ENCODE peak calls at places on chromosomes 12 and 14, in eight cellular contexts. One of them, this sample, is unnamed.

GRCh38 chr14:53226553-53226952 is 73.4 kb upstream of the DDHD1 start:
- DNase-seq in cardiac fibroblast: peak; percentile 86
- DNase-seq in neuronal stem cell: no peak
- DNase-seq in stromal cell of bone marrow: no peak
- DNase-seq in body of pancreas: no peak
- DNase-seq in AG04450: no peak
- DNase-seq in DMS 273 treated with DMSO at 0.1 percent for 48 hours: no peak
- DNase-seq in stimulated activated CD4-positive, alpha-beta T cell treated with anti-CD3 and anti-CD28 coated beads, Interleukin-15, amount 100 ng/mL, for 1 hour: no peak
- DNase-seq in this sample: no peak

GRCh38 chr14:21940887-21941855 is 267.6 kb upstream of the OR4E1 start:
- DNase-seq in cardiac fibroblast: peak; percentile 15
- DNase-seq in neuronal stem cell: peak; percentile 12
- DNase-seq in stromal cell of bone marrow: no peak
- DNase-seq in body of pancreas: no peak
- DNase-seq in AG04450: no peak
- DNase-seq in DMS 273 treated with DMSO at 0.1 percent for 48 hours: no peak
- DNase-seq in stimulated activated CD4-positive, alpha-beta T cell treated with anti-CD3 and anti-CD28 coated beads, Interleukin-15, amount 100 ng/mL, for 1 hour: peak; percentile 3
- DNase-seq in this sample: no peak

GRCh38 chr12:22529281-22530060 is 14.9 kb downstream of the C2CD5 start:
- DNase-seq in cardiac fibroblast: peak; percentile 71
- DNase-seq in neuronal stem cell: no peak
- DNase-seq in stromal cell of bone marrow: no peak
- DNase-seq in body of pancreas: no peak
- DNase-seq in AG04450: no peak
- DNase-seq in DMS 273 treated with DMSO at 0.1 percent for 48 hours: no peak
- DNase-seq in stimulated activated CD4-positive, alpha-beta T cell treated with anti-CD3 and anti-CD28 coated beads, Interleukin-15, amount 100 ng/mL, for 1 hour: no peak
- DNase-seq in this sample: peak; percentile 22

GRCh38 chr12:47989023-47989417 is 15.3 kb downstream of the COL2A1 start:
- DNase-seq in cardiac fibroblast: no peak
- DNase-seq in neuronal stem cell: no peak
- DNase-seq in stromal cell of bone marrow: no peak
- DNase-seq in body of pancreas: peak; percentile 6
- DNase-seq in AG04450: no peak
- DNase-seq in DMS 273 treated with DMSO at 0.1 percent for 48 hours: no peak
- DNase-seq in stimulated activated CD4-positive, alpha-beta T cell treated with anti-CD3 and anti-CD28 coated beads, Interleukin-15, amount 100 ng/mL, for 1 hour: no peak
- DNase-seq in this sample: no peak

GRCh38 chr12:79997115-79997805 is 62.4 kb upstream of the PPP1R12A start:
- DNase-seq in cardiac fibroblast: peak; percentile 52
- DNase-seq in neuronal stem cell: no peak
- DNase-seq in stromal cell of bone marrow: no peak
- DNase-seq in body of pancreas: no peak
- DNase-seq in AG04450: no peak
- DNase-seq in DMS 273 treated with DMSO at 0.1 percent for 48 hours: no peak
- DNase-seq in stimulated activated CD4-positive, alpha-beta T cell treated with anti-CD3 and anti-CD28 coated beads, Interleukin-15, amount 100 ng/mL, for 1 hour: no peak
- DNase-seq in this sample: peak; percentile 30

GRCh38 chr12:122835693-122836026 is 403 bp downstream of the HIP1R start:
- DNase-seq in cardiac fibroblast: no peak
- DNase-seq in neuronal stem cell: no peak
- DNase-seq in stromal cell of bone marrow: no peak
- DNase-seq in body of pancreas: peak; percentile 54
- DNase-seq in AG04450: no peak
- DNase-seq in DMS 273 treated with DMSO at 0.1 percent for 48 hours: no peak
- DNase-seq in stimulated activated CD4-positive, alpha-beta T cell treated with anti-CD3 and anti-CD28 coated beads, Interleukin-15, amount 100 ng/mL, for 1 hour: no peak
- DNase-seq in this sample: no peak

GRCh38 chr12:62640910-62641448 is 174.4 kb downstream of the MON2 start:
- DNase-seq in cardiac fibroblast: peak; percentile 72
- DNase-seq in neuronal stem cell: no peak
- DNase-seq in stromal cell of bone marrow: no peak
- DNase-seq in body of pancreas: no peak
- DNase-seq in AG04450: no peak
- DNase-seq in DMS 273 treated with DMSO at 0.1 percent for 48 hours: no peak
- DNase-seq in stimulated activated CD4-positive, alpha-beta T cell treated with anti-CD3 and anti-CD28 coated beads, Interleukin-15, amount 100 ng/mL, for 1 hour: no peak
- DNase-seq in this sample: no peak

GRCh38 chr14:102523200-102524025 is 13.8 kb upstream of the ANKRD9 start:
- DNase-seq in cardiac fibroblast: no peak
- DNase-seq in neuronal stem cell: no peak
- DNase-seq in stromal cell of bone marrow: no peak
- DNase-seq in body of pancreas: no peak
- DNase-seq in AG04450: no peak
- DNase-seq in DMS 273 treated with DMSO at 0.1 percent for 48 hours: no peak
- DNase-seq in stimulated activated CD4-positive, alpha-beta T cell treated with anti-CD3 and anti-CD28 coated beads, Interleukin-15, amount 100 ng/mL, for 1 hour: no peak
- DNase-seq in this sample: no peak

GRCh38 chr12:53101931-53102781 is 1.1 kb upstream of the SOAT2 start:
- DNase-seq in cardiac fibroblast: no peak
- DNase-seq in neuronal stem cell: no peak
- DNase-seq in stromal cell of bone marrow: no peak
- DNase-seq in body of pancreas: no peak
- DNase-seq in AG04450: no peak
- DNase-seq in DMS 273 treated with DMSO at 0.1 percent for 48 hours: no peak
- DNase-seq in stimulated activated CD4-positive, alpha-beta T cell treated with anti-CD3 and anti-CD28 coated beads, Interleukin-15, amount 100 ng/mL, for 1 hour: no peak
- DNase-seq in this sample: no peak

GRCh38 chr14:95519699-95520098 is 3.2 kb upstream of the SYNE3 start:
- DNase-seq in cardiac fibroblast: peak; percentile 90
- DNase-seq in neuronal stem cell: no peak
- DNase-seq in stromal cell of bone marrow: peak; percentile 91
- DNase-seq in body of pancreas: peak; percentile 39
- DNase-seq in AG04450: no peak
- DNase-seq in DMS 273 treated with DMSO at 0.1 percent for 48 hours: no peak
- DNase-seq in stimulated activated CD4-positive, alpha-beta T cell treated with anti-CD3 and anti-CD28 coated beads, Interleukin-15, amount 100 ng/mL, for 1 hour: peak; percentile 45
- DNase-seq in this sample: peak; percentile 92

GRCh38 chr12:58378038-58378437 is 436.7 kb downstream of the ATP23 start:
- DNase-seq in cardiac fibroblast: peak; percentile 64
- DNase-seq in neuronal stem cell: no peak
- DNase-seq in stromal cell of bone marrow: no peak
- DNase-seq in body of pancreas: no peak
- DNase-seq in AG04450: no peak
- DNase-seq in DMS 273 treated with DMSO at 0.1 percent for 48 hours: no peak
- DNase-seq in stimulated activated CD4-positive, alpha-beta T cell treated with anti-CD3 and anti-CD28 coated beads, Interleukin-15, amount 100 ng/mL, for 1 hour: no peak
- DNase-seq in this sample: peak; percentile 87

GRCh38 chr14:100304825-100305445 is 1.3 kb downstream of the SLC25A29 start:
- DNase-seq in cardiac fibroblast: peak; percentile 39
- DNase-seq in neuronal stem cell: no peak
- DNase-seq in stromal cell of bone marrow: no peak
- DNase-seq in body of pancreas: peak; percentile 85
- DNase-seq in AG04450: no peak
- DNase-seq in DMS 273 treated with DMSO at 0.1 percent for 48 hours: no peak
- DNase-seq in stimulated activated CD4-positive, alpha-beta T cell treated with anti-CD3 and anti-CD28 coated beads, Interleukin-15, amount 100 ng/mL, for 1 hour: no peak
- DNase-seq in this sample: peak; percentile 58

GRCh38 chr14:104967414-104968152 is 10.6 kb downstream of the AHNAK2 start:
- DNase-seq in cardiac fibroblast: peak; percentile 40
- DNase-seq in neuronal stem cell: no peak
- DNase-seq in stromal cell of bone marrow: no peak
- DNase-seq in body of pancreas: no peak
- DNase-seq in AG04450: no peak
- DNase-seq in DMS 273 treated with DMSO at 0.1 percent for 48 hours: no peak
- DNase-seq in stimulated activated CD4-positive, alpha-beta T cell treated with anti-CD3 and anti-CD28 coated beads, Interleukin-15, amount 100 ng/mL, for 1 hour: no peak
- DNase-seq in this sample: peak; percentile 45

GRCh38 chr12:127284870-127285431 is 982.0 kb upstream of the TMEM132C start:
- DNase-seq in cardiac fibroblast: peak; percentile 100
- DNase-seq in neuronal stem cell: no peak
- DNase-seq in stromal cell of bone marrow: peak; percentile 98
- DNase-seq in body of pancreas: no peak
- DNase-seq in AG04450: peak; percentile 55
- DNase-seq in DMS 273 treated with DMSO at 0.1 percent for 48 hours: no peak
- DNase-seq in stimulated activated CD4-positive, alpha-beta T cell treated with anti-CD3 and anti-CD28 coated beads, Interleukin-15, amount 100 ng/mL, for 1 hour: no peak
- DNase-seq in this sample: peak; percentile 98

GRCh38 chr12:2154050-2154449 is 101.3 kb downstream of the CACNA1C start:
- DNase-seq in cardiac fibroblast: peak; percentile 61
- DNase-seq in neuronal stem cell: no peak
- DNase-seq in stromal cell of bone marrow: peak; percentile 62
- DNase-seq in body of pancreas: no peak
- DNase-seq in AG04450: peak; percentile 50
- DNase-seq in DMS 273 treated with DMSO at 0.1 percent for 48 hours: no peak
- DNase-seq in stimulated activated CD4-positive, alpha-beta T cell treated with anti-CD3 and anti-CD28 coated beads, Interleukin-15, amount 100 ng/mL, for 1 hour: no peak
- DNase-seq in this sample: peak; percentile 85

GRCh38 chr12:2439332-2440100 is 355.3 kb upstream of the FKBP4 start:
- DNase-seq in cardiac fibroblast: no peak
- DNase-seq in neuronal stem cell: no peak
- DNase-seq in stromal cell of bone marrow: no peak
- DNase-seq in body of pancreas: no peak
- DNase-seq in AG04450: no peak
- DNase-seq in DMS 273 treated with DMSO at 0.1 percent for 48 hours: no peak
- DNase-seq in stimulated activated CD4-positive, alpha-beta T cell treated with anti-CD3 and anti-CD28 coated beads, Interleukin-15, amount 100 ng/mL, for 1 hour: no peak
- DNase-seq in this sample: no peak

GRCh38 chr12:105705765-105706164 is 375.3 kb downstream of the C12orf75 start:
- DNase-seq in cardiac fibroblast: peak; percentile 82
- DNase-seq in neuronal stem cell: peak; percentile 64
- DNase-seq in stromal cell of bone marrow: peak; percentile 31
- DNase-seq in body of pancreas: peak; percentile 57
- DNase-seq in AG04450: peak; percentile 37
- DNase-seq in DMS 273 treated with DMSO at 0.1 percent for 48 hours: peak; percentile 30
- DNase-seq in stimulated activated CD4-positive, alpha-beta T cell treated with anti-CD3 and anti-CD28 coated beads, Interleukin-15, amount 100 ng/mL, for 1 hour: no peak
- DNase-seq in this sample: peak; percentile 80

GRCh38 chr14:95233702-95234241 is 76.4 kb upstream of the DICER1 start:
- DNase-seq in cardiac fibroblast: no peak
- DNase-seq in neuronal stem cell: no peak
- DNase-seq in stromal cell of bone marrow: no peak
- DNase-seq in body of pancreas: peak; percentile 71
- DNase-seq in AG04450: no peak
- DNase-seq in DMS 273 treated with DMSO at 0.1 percent for 48 hours: no peak
- DNase-seq in stimulated activated CD4-positive, alpha-beta T cell treated with anti-CD3 and anti-CD28 coated beads, Interleukin-15, amount 100 ng/mL, for 1 hour: no peak
- DNase-seq in this sample: no peak

GRCh38 chr12:111274820-111275219 is 94.1 kb downstream of the PHETA1 start:
- DNase-seq in cardiac fibroblast: peak; percentile 10
- DNase-seq in neuronal stem cell: no peak
- DNase-seq in stromal cell of bone marrow: no peak
- DNase-seq in body of pancreas: no peak
- DNase-seq in AG04450: no peak
- DNase-seq in DMS 273 treated with DMSO at 0.1 percent for 48 hours: no peak
- DNase-seq in stimulated activated CD4-positive, alpha-beta T cell treated with anti-CD3 and anti-CD28 coated beads, Interleukin-15, amount 100 ng/mL, for 1 hour: no peak
- DNase-seq in this sample: no peak

GRCh38 chr14:89422181-89422951 is 5.3 kb upstream of the FOXN3 start:
- DNase-seq in cardiac fibroblast: no peak
- DNase-seq in neuronal stem cell: no peak
- DNase-seq in stromal cell of bone marrow: no peak
- DNase-seq in body of pancreas: peak; percentile 41
- DNase-seq in AG04450: no peak
- DNase-seq in DMS 273 treated with DMSO at 0.1 percent for 48 hours: no peak
- DNase-seq in stimulated activated CD4-positive, alpha-beta T cell treated with anti-CD3 and anti-CD28 coated beads, Interleukin-15, amount 100 ng/mL, for 1 hour: no peak
- DNase-seq in this sample: peak; percentile 57